ENCODE peak calls at places on chromosome 21, in seven cellular contexts. C, B, F, O, Y, P and T are unnamed samples.

GRCh38 chr21:25974937-25975336 is 195.6 kb downstream of the APP start:
- DNase-seq in Y (no peak), C (no peak), B (peak), F (no peak), P (no peak), O (no peak), T (no peak)

GRCh38 chr21:29320021-29320420 is 21.3 kb downstream of the BACH1 start:
- DNase-seq in O (no peak), Y (no peak), C (no peak), F (no peak), P (no peak), B (no peak), T (no peak)

GRCh38 chr21:28627691-28628090 is 365.0 kb downstream of the LTN1 start:
- DNase-seq in F (no peak), Y (no peak), O (no peak), C (no peak), B (no peak), P (peak), T (no peak)

GRCh38 chr21:39518055-39518844 is 66.5 kb downstream of the SH3BGR start:
- DNase-seq in Y (peak), B (no peak), C (peak), F (peak), P (peak), O (peak), T (no peak)

GRCh38 chr21:29645666-29646553 is 293.9 kb downstream of the GRIK1 start:
- DNase-seq in P (peak), Y (no peak), F (no peak), O (no peak), C (no peak), B (no peak), T (no peak)

GRCh38 chr21:21003701-21004100 is 5.5 kb downstream of the NCAM2 start:
- DNase-seq in P (peak), C (no peak), O (no peak), F (peak), Y (peak), B (no peak), T (no peak)

GRCh38 chr21:45004481-45005263 is 64.8 kb downstream of the SLX9 start:
- DNase-seq in F (peak), P (peak), C (no peak), Y (no peak), B (no peak), O (no peak), T (no peak)

GRCh38 chr21:44428281-44428942 is 26.9 kb upstream of the LRRC3 start:
- DNase-seq in B (no peak), C (peak), O (peak), P (peak), Y (no peak), F (no peak), T (no peak)

GRCh38 chr21:41477641-41478318 is 30.2 kb downstream of the TMPRSS2 start:
- DNase-seq in O (no peak), B (no peak), C (no peak), Y (no peak), P (peak), F (no peak), T (no peak)

GRCh38 chr21:46322351-46323226 is 1.1 kb downstream of the C21orf58 start:
- DNase-seq in B (no peak), F (peak), Y (no peak), O (no peak), P (peak), C (peak), T (no peak)

GRCh38 chr21:16084776-16085364 is 355.1 kb downstream of the USP25 start:
- DNase-seq in B (no peak), P (peak), O (no peak), C (no peak), F (no peak), Y (no peak), T (no peak)

GRCh38 chr21:40054403-40054802 is 187.2 kb downstream of the PCP4 start:
- DNase-seq in F (peak), P (peak), B (no peak), C (no peak), Y (peak), O (no peak), T (no peak)

GRCh38 chr21:25369524-25370300 is 237.6 kb downstream of the MRPL39 start:
- DNase-seq in C (no peak), P (peak), Y (no peak), F (no peak), B (no peak), O (no peak), T (peak)

GRCh38 chr21:32843561-32843960 is 72.0 kb upstream of the PAXBP1 start:
- DNase-seq in F (no peak), Y (no peak), O (no peak), P (no peak), C (no peak), B (no peak), T (no peak)

GRCh38 chr21:32389337-32390015 is 3.3 kb downstream of the URB1 start:
- DNase-seq in Y (no peak), C (no peak), F (no peak), O (no peak), P (peak), B (no peak), T (no peak)

GRCh38 chr21:42125571-42126544 is 54.7 kb downstream of the UMODL1 start:
- DNase-seq in B (no peak), P (peak), F (peak), O (no peak), C (no peak), Y (peak), T (no peak)

GRCh38 chr21:37076087-37076486 is 3.0 kb downstream of the TTC3 start:
- DNase-seq in O (no peak), B (no peak), C (no peak), Y (no peak), F (no peak), P (no peak), T (no peak)

GRCh38 chr21:45877160-45877438 is 104.5 kb upstream of the COL6A1 start:
- DNase-seq in P (no peak), C (no peak), F (no peak), O (no peak), B (no peak), Y (no peak), T (no peak)

GRCh38 chr21:46188226-46189212 is 4.3 kb upstream of the SPATC1L start:
- DNase-seq in B (no peak), Y (no peak), P (peak), F (peak), O (no peak), C (no peak), T (peak)

GRCh38 chr21:37711294-37711844 is 204.9 kb downstream of the KCNJ6 start:
- DNase-seq in B (no peak), C (no peak), Y (peak), P (peak), F (no peak), O (no peak), T (no peak)

GRCh38 chr21:43764576-43765495 is 11.3 kb downstream of the CSTB start:
- DNase-seq in Y (no peak), F (no peak), O (no peak), P (peak), C (no peak), B (no peak), T (no peak)

GRCh38 chr21:46000731-46001641 is 19.4 kb downstream of the COL6A1 start:
- DNase-seq in C (no peak), B (peak), Y (no peak), O (no peak), F (no peak), P (no peak), T (no peak)

GRCh38 chr21:35428489-35428888 is 379.4 kb upstream of the RUNX1 start:
- DNase-seq in Y (no peak), B (no peak), F (no peak), C (no peak), P (peak), O (no peak), T (no peak)

GRCh38 chr21:15160136-15160535 is 95.3 kb upstream of the NRIP1 start:
- DNase-seq in C (no peak), P (no peak), B (no peak), O (no peak), Y (no peak), F (no peak), T (no peak)

GRCh38 chr21:42310411-42311001 is 4.7 kb downstream of the TFF3 start:
- DNase-seq in F (no peak), O (no peak), C (no peak), B (no peak), P (no peak), Y (no peak), T (no peak)

GRCh38 chr21:37263827-37264226 is 3.3 kb downstream of the VPS26C start:
- DNase-seq in P (no peak), C (no peak), F (no peak), Y (no peak), B (no peak), O (no peak), T (no peak)

GRCh38 chr21:45607021-45607921 is 36.3 kb upstream of the PCBP3 start:
- DNase-seq in B (no peak), Y (no peak), P (peak), C (peak), O (no peak), F (no peak), T (no peak)

GRCh38 chr21:42744520-42745445 is 91.4 kb downstream of the PDE9A start:
- DNase-seq in Y (no peak), F (no peak), B (no peak), P (no peak), O (no peak), C (no peak), T (no peak)

GRCh38 chr21:43936186-43936967 is 71.4 kb downstream of the AGPAT3 start:
- DNase-seq in B (no peak), Y (peak), P (no peak), C (no peak), O (no peak), F (no peak), T (no peak)

GRCh38 chr21:45336870-45337269 is 49.2 kb upstream of the POFUT2 start:
- DNase-seq in O (no peak), B (no peak), C (no peak), Y (no peak), P (peak), F (no peak), T (no peak)

GRCh38 chr21:34625194-34625593 is 10.3 kb upstream of the RCAN1 start:
- DNase-seq in C (no peak), Y (no peak), O (no peak), P (no peak), B (no peak), F (no peak), T (no peak)